ENCODE peak calls at places on chromosomes 1 and 21, in nine cellular contexts. T is stimulated activated CD4-positive, alpha-beta T cell treated with anti-CD3 and anti-CD28 coated beads, Interleukin-1b, Interleukin-23, amount 100 ng/mL, for 4 hours; W is small intestine; E is fibroblast of the aortic adventitia; J is ACHN; A is prostate gland; X is body of pancreas; U is effector memory CD8-positive, alpha-beta T cell; R is amniotic stem cell. H is an unnamed sample.

GRCh38 chr1:41399148-41399795 is 38.0 kb downstream of the FOXO6 start:
- DNase-seq in T (no peak), W (no peak), E (no peak), J (no peak), A (no peak), X (peak), U (no peak), R (no peak), H (no peak)

GRCh38 chr1:203395746-203396145 is 44.8 kb upstream of the FMOD start:
- DNase-seq in T (no peak), W (no peak), E (peak), J (no peak), A (no peak), X (no peak), U (no peak), R (no peak), H (no peak)

GRCh38 chr1:218226005-218226404 is 59.1 kb upstream of the RRP15 start:
- DNase-seq in T (no peak), W (no peak), E (no peak), J (no peak), A (no peak), X (no peak), U (no peak), R (no peak), H (no peak)

GRCh38 chr21:32947736-32948135 is 78.0 kb upstream of the OLIG2 start:
- DNase-seq in T (no peak), W (no peak), E (no peak), J (no peak), A (no peak), X (no peak), U (no peak), R (no peak), H (no peak)

GRCh38 chr1:116878804-116879477 is 30.8 kb upstream of the PTGFRN start:
- DNase-seq in T (no peak), W (peak), E (peak), J (no peak), A (peak), X (no peak), U (no peak), R (no peak), H (peak)

GRCh38 chr1:72954943-72955342 is 672.6 kb upstream of the NEGR1 start:
- DNase-seq in T (no peak), W (no peak), E (no peak), J (no peak), A (no peak), X (no peak), U (no peak), R (no peak), H (no peak)

GRCh38 chr1:201329286-201329685 is 46.0 kb downstream of the PKP1 start:
- DNase-seq in T (no peak), W (no peak), E (peak), J (no peak), A (no peak), X (no peak), U (no peak), R (no peak), H (no peak)

GRCh38 chr1:7432896-7433380 is 338.2 kb upstream of the VAMP3 start:
- DNase-seq in T (no peak), W (no peak), E (no peak), J (no peak), A (no peak), X (no peak), U (no peak), R (no peak), H (no peak)

GRCh38 chr1:87744056-87744455 is 415.4 kb downstream of the LMO4 start:
- DNase-seq in T (no peak), W (no peak), E (no peak), J (no peak), A (no peak), X (no peak), U (no peak), R (no peak), H (no peak)

GRCh38 chr1:94856004-94856403 is 35.8 kb downstream of the SLC44A3 start:
- DNase-seq in T (no peak), W (peak), E (no peak), J (no peak), A (no peak), X (no peak), U (no peak), R (no peak), H (no peak)

GRCh38 chr1:211323156-211324063 is 3.2 kb upstream of the TRAF5 start:
- DNase-seq in T (no peak), W (peak), E (peak), J (peak), A (peak), X (peak), U (peak), R (peak), H (no peak)

GRCh38 chr1:6870571-6870970 is 85.3 kb downstream of the CAMTA1 start:
- DNase-seq in T (no peak), W (no peak), E (peak), J (peak), A (no peak), X (no peak), U (no peak), R (no peak), H (no peak)

GRCh38 chr1:64010316-64010715 is 193.1 kb upstream of the UBE2U start:
- DNase-seq in T (no peak), W (no peak), E (no peak), J (no peak), A (no peak), X (no peak), U (no peak), R (no peak), H (no peak)

GRCh38 chr1:19309123-19309813 is 2.7 kb downstream of the AKR7A2 start:
- DNase-seq in T (no peak), W (no peak), E (peak), J (no peak), A (no peak), X (no peak), U (no peak), R (peak), H (peak)

GRCh38 chr21:28805885-28806284 is 186.8 kb downstream of the LTN1 start:
- DNase-seq in T (no peak), W (no peak), E (peak), J (no peak), A (no peak), X (peak), U (no peak), R (peak), H (peak)

GRCh38 chr1:201307760-201308499 is 24.6 kb downstream of the PKP1 start:
- DNase-seq in T (no peak), W (peak), E (no peak), J (no peak), A (peak), X (no peak), U (no peak), R (no peak), H (no peak)

GRCh38 chr1:16212251-16212961 is at the start of gene ARHGEF19:
- DNase-seq in T (no peak), W (peak), E (no peak), J (no peak), A (peak), X (peak), U (no peak), R (no peak), H (no peak)

GRCh38 chr1:1964811-1965210 is 38.8 kb downstream of the CFAP74 start:
- DNase-seq in T (no peak), W (no peak), E (no peak), J (no peak), A (no peak), X (no peak), U (no peak), R (no peak), H (no peak)

GRCh38 chr1:115262886-115263285 is 75.2 kb downstream of the NGF start:
- DNase-seq in T (no peak), W (no peak), E (peak), J (no peak), A (no peak), X (no peak), U (no peak), R (no peak), H (no peak)

GRCh38 chr21:33761104-33762036 is 119.1 kb downstream of the ITSN1 start:
- DNase-seq in T (no peak), W (peak), E (peak), J (peak), A (no peak), X (peak), U (no peak), R (peak), H (peak)

GRCh38 chr1:160739098-160739511 is at the start of gene SLAMF7:
- DNase-seq in T (no peak), W (peak), E (no peak), J (no peak), A (no peak), X (peak), U (peak), R (no peak), H (no peak)

GRCh38 chr21:38777521-38777920 is 28.2 kb upstream of the ETS2 start:
- DNase-seq in T (no peak), W (no peak), E (no peak), J (no peak), A (no peak), X (no peak), U (no peak), R (no peak), H (no peak)

GRCh38 chr1:229024528-229025119 is 246.3 kb upstream of the RAB4A start:
- DNase-seq in T (no peak), W (peak), E (peak), J (peak), A (no peak), X (peak), U (no peak), R (peak), H (peak)

GRCh38 chr1:209641216-209642181 is 10.7 kb downstream of the LAMB3 start:
- DNase-seq in T (no peak), W (no peak), E (peak), J (no peak), A (no peak), X (peak), U (no peak), R (no peak), H (no peak)

GRCh38 chr1:121459235-121459634 is 274.5 kb downstream of the SRGAP2C start:
- DNase-seq in T (no peak), W (no peak), E (no peak), J (no peak), A (no peak), X (no peak), U (no peak), R (no peak), H (no peak)

GRCh38 chr1:206102292-206102936 is 14.8 kb downstream of the AVPR1B start:
- DNase-seq in T (no peak), W (no peak), E (peak), J (no peak), A (no peak), X (no peak), U (no peak), R (no peak), H (no peak)

GRCh38 chr1:180204231-180204630 is 25.8 kb upstream of the LHX4 start:
- DNase-seq in T (no peak), W (no peak), E (no peak), J (no peak), A (no peak), X (no peak), U (no peak), R (no peak), H (no peak)

GRCh38 chr1:115041654-115042053 is 12.0 kb downstream of the TSHB start:
- DNase-seq in T (no peak), W (peak), E (peak), J (peak), A (no peak), X (no peak), U (no peak), R (no peak), H (no peak)

GRCh38 chr1:145871994-145872411 is 13.1 kb upstream of the PIAS3 start:
- DNase-seq in T (peak), W (peak), E (peak), J (no peak), A (no peak), X (peak), U (peak), R (no peak), H (no peak)

GRCh38 chr1:55065649-55066048 is 26.3 kb downstream of the PCSK9 start:
- DNase-seq in T (no peak), W (no peak), E (no peak), J (no peak), A (no peak), X (no peak), U (no peak), R (no peak), H (no peak)

GRCh38 chr1:197919523-197920301 is 2.5 kb downstream of the LHX9 start:
- DNase-seq in T (no peak), W (no peak), E (no peak), J (no peak), A (no peak), X (no peak), U (no peak), R (no peak), H (no peak)

GRCh38 chr1:221437924-221438323 is 304.0 kb downstream of the DUSP10 start:
- DNase-seq in T (no peak), W (no peak), E (peak), J (no peak), A (no peak), X (no peak), U (no peak), R (no peak), H (peak)

GRCh38 chr1:12501661-12502060 is 116.3 kb downstream of the DHRS3 start:
- DNase-seq in T (no peak), W (no peak), E (peak), J (peak), A (no peak), X (no peak), U (no peak), R (no peak), H (peak)

GRCh38 chr1:228141871-228142615 is 2.0 kb downstream of the GUK1 start:
- DNase-seq in T (no peak), W (peak), E (no peak), J (no peak), A (no peak), X (no peak), U (no peak), R (no peak), H (no peak)